ENCODE peak calls at places on chromosomes 7 and 10, in six cellular contexts. One of them, this sample, is unnamed.

GRCh38 chr7:90532231-90532929 is 62.9 kb downstream of the PTTG1IP2 start:
- DNase-seq in A673: no peak
- DNase-seq in brain microvascular endothelial cell: no peak
- DNase-seq in fibroblast of mammary gland: no peak
- DNase-seq in AG04450: no peak
- DNase-seq in fibroblast of villous mesenchyme: no peak
- DNase-seq in this sample: no peak

GRCh38 chr7:133079296-133079695 is 2.6 kb downstream of the CHCHD3 start:
- DNase-seq in A673: no peak
- DNase-seq in brain microvascular endothelial cell: no peak
- DNase-seq in fibroblast of mammary gland: no peak
- DNase-seq in AG04450: no peak
- DNase-seq in fibroblast of villous mesenchyme: no peak
- DNase-seq in this sample: no peak

GRCh38 chr10:4883079-4883739 is 57.2 kb downstream of the AKR1E2 start:
- DNase-seq in A673: no peak
- DNase-seq in brain microvascular endothelial cell: no peak
- DNase-seq in fibroblast of mammary gland: peak; percentile 88
- DNase-seq in AG04450: peak; percentile 48
- DNase-seq in fibroblast of villous mesenchyme: peak; percentile 76
- DNase-seq in this sample: no peak

GRCh38 chr10:99659868-99660366 is 608 bp downstream of the ENTPD7 start:
- DNase-seq in A673: no peak
- DNase-seq in brain microvascular endothelial cell: no peak
- DNase-seq in fibroblast of mammary gland: no peak
- DNase-seq in AG04450: no peak
- DNase-seq in fibroblast of villous mesenchyme: peak; percentile 6
- DNase-seq in this sample: no peak

GRCh38 chr10:62248465-62248864 is 20.2 kb downstream of the RTKN2 start:
- DNase-seq in A673: peak; percentile 54
- DNase-seq in brain microvascular endothelial cell: no peak
- DNase-seq in fibroblast of mammary gland: peak; percentile 49
- DNase-seq in AG04450: no peak
- DNase-seq in fibroblast of villous mesenchyme: no peak
- DNase-seq in this sample: no peak

GRCh38 chr10:63711866-63712716 is 190.9 kb downstream of the REEP3 start:
- DNase-seq in A673: peak; percentile 93
- DNase-seq in brain microvascular endothelial cell: peak; percentile 92
- DNase-seq in fibroblast of mammary gland: peak; percentile 100
- DNase-seq in AG04450: peak; percentile 86
- DNase-seq in fibroblast of villous mesenchyme: peak; percentile 91
- DNase-seq in this sample: peak; percentile 48

GRCh38 chr7:4945949-4946348 is 13.0 kb downstream of the MMD2 start:
- DNase-seq in A673: no peak
- DNase-seq in brain microvascular endothelial cell: no peak
- DNase-seq in fibroblast of mammary gland: no peak
- DNase-seq in AG04450: no peak
- DNase-seq in fibroblast of villous mesenchyme: no peak
- DNase-seq in this sample: no peak

GRCh38 chr7:128841171-128841690 is 11.0 kb downstream of the FLNC start:
- DNase-seq in A673: no peak
- DNase-seq in brain microvascular endothelial cell: no peak
- DNase-seq in fibroblast of mammary gland: no peak
- DNase-seq in AG04450: no peak
- DNase-seq in fibroblast of villous mesenchyme: no peak
- DNase-seq in this sample: no peak

GRCh38 chr7:20085086-20085485 is 132.1 kb downstream of the MACC1 start:
- DNase-seq in A673: no peak
- DNase-seq in brain microvascular endothelial cell: no peak
- DNase-seq in fibroblast of mammary gland: peak; percentile 78
- DNase-seq in AG04450: no peak
- DNase-seq in fibroblast of villous mesenchyme: peak; percentile 89
- DNase-seq in this sample: no peak

GRCh38 chr7:77989981-77990566 is 191.5 kb downstream of the PHTF2 start:
- DNase-seq in A673: peak; percentile 43
- DNase-seq in brain microvascular endothelial cell: no peak
- DNase-seq in fibroblast of mammary gland: no peak
- DNase-seq in AG04450: no peak
- DNase-seq in fibroblast of villous mesenchyme: peak; percentile 5
- DNase-seq in this sample: no peak
- TF ChIP-seq CTCF in A673: peak; percentile 40
- TF ChIP-seq CTCF in brain microvascular endothelial cell: peak; percentile 16
- TF ChIP-seq CTCF in fibroblast of mammary gland: no peak
- TF ChIP-seq CTCF in AG04450: no peak
- TF ChIP-seq CTCF in fibroblast of villous mesenchyme: no peak
- TF ChIP-seq CTCF in this sample: no peak

GRCh38 chr7:98135984-98136383 is 29.3 kb downstream of the LMTK2 start:
- DNase-seq in A673: no peak
- DNase-seq in brain microvascular endothelial cell: no peak
- DNase-seq in fibroblast of mammary gland: no peak
- DNase-seq in AG04450: no peak
- DNase-seq in fibroblast of villous mesenchyme: no peak
- DNase-seq in this sample: no peak

GRCh38 chr7:98138679-98139078 is 32.0 kb downstream of the LMTK2 start:
- DNase-seq in A673: no peak
- DNase-seq in brain microvascular endothelial cell: no peak
- DNase-seq in fibroblast of mammary gland: no peak
- DNase-seq in AG04450: no peak
- DNase-seq in fibroblast of villous mesenchyme: no peak
- DNase-seq in this sample: no peak

GRCh38 chr7:98136423-98136822 is 29.8 kb downstream of the LMTK2 start:
- DNase-seq in A673: no peak
- DNase-seq in brain microvascular endothelial cell: no peak
- DNase-seq in fibroblast of mammary gland: no peak
- DNase-seq in AG04450: no peak
- DNase-seq in fibroblast of villous mesenchyme: no peak
- DNase-seq in this sample: no peak

GRCh38 chr7:98137826-98138151 is 31.1 kb downstream of the LMTK2 start:
- DNase-seq in A673: no peak
- DNase-seq in brain microvascular endothelial cell: no peak
- DNase-seq in fibroblast of mammary gland: no peak
- DNase-seq in AG04450: no peak
- DNase-seq in fibroblast of villous mesenchyme: no peak
- DNase-seq in this sample: no peak

GRCh38 chr7:98137134-98137825 is 30.6 kb downstream of the LMTK2 start:
- DNase-seq in A673: no peak
- DNase-seq in brain microvascular endothelial cell: no peak
- DNase-seq in fibroblast of mammary gland: no peak
- DNase-seq in AG04450: no peak
- DNase-seq in fibroblast of villous mesenchyme: no peak
- DNase-seq in this sample: no peak
- TF ChIP-seq CTCF in A673: no peak
- TF ChIP-seq CTCF in brain microvascular endothelial cell: no peak
- TF ChIP-seq CTCF in fibroblast of mammary gland: no peak
- TF ChIP-seq CTCF in AG04450: no peak
- TF ChIP-seq CTCF in fibroblast of villous mesenchyme: no peak
- TF ChIP-seq CTCF in this sample: no peak

GRCh38 chr7:111784971-111785575 is 222.8 kb upstream of the IMMP2L start:
- DNase-seq in A673: no peak
- DNase-seq in brain microvascular endothelial cell: no peak
- DNase-seq in fibroblast of mammary gland: no peak
- DNase-seq in AG04450: no peak
- DNase-seq in fibroblast of villous mesenchyme: no peak
- DNase-seq in this sample: no peak

GRCh38 chr7:111784311-111784710 is 222.0 kb upstream of the IMMP2L start:
- DNase-seq in A673: no peak
- DNase-seq in brain microvascular endothelial cell: no peak
- DNase-seq in fibroblast of mammary gland: no peak
- DNase-seq in AG04450: no peak
- DNase-seq in fibroblast of villous mesenchyme: no peak
- DNase-seq in this sample: no peak

GRCh38 chr7:111788426-111788825 is 226.1 kb upstream of the IMMP2L start:
- DNase-seq in A673: peak; percentile 17
- DNase-seq in brain microvascular endothelial cell: no peak
- DNase-seq in fibroblast of mammary gland: peak; percentile 28
- DNase-seq in AG04450: no peak
- DNase-seq in fibroblast of villous mesenchyme: peak; percentile 21
- DNase-seq in this sample: no peak

GRCh38 chr7:111789880-111790279 is 227.6 kb upstream of the IMMP2L start:
- DNase-seq in A673: peak; percentile 4
- DNase-seq in brain microvascular endothelial cell: no peak
- DNase-seq in fibroblast of mammary gland: no peak
- DNase-seq in AG04450: no peak
- DNase-seq in fibroblast of villous mesenchyme: peak; percentile 18
- DNase-seq in this sample: no peak
- TF ChIP-seq CTCF in A673: no peak
- TF ChIP-seq CTCF in brain microvascular endothelial cell: no peak
- TF ChIP-seq CTCF in fibroblast of mammary gland: no peak
- TF ChIP-seq CTCF in AG04450: no peak
- TF ChIP-seq CTCF in fibroblast of villous mesenchyme: no peak
- TF ChIP-seq CTCF in this sample: no peak

DNA sequence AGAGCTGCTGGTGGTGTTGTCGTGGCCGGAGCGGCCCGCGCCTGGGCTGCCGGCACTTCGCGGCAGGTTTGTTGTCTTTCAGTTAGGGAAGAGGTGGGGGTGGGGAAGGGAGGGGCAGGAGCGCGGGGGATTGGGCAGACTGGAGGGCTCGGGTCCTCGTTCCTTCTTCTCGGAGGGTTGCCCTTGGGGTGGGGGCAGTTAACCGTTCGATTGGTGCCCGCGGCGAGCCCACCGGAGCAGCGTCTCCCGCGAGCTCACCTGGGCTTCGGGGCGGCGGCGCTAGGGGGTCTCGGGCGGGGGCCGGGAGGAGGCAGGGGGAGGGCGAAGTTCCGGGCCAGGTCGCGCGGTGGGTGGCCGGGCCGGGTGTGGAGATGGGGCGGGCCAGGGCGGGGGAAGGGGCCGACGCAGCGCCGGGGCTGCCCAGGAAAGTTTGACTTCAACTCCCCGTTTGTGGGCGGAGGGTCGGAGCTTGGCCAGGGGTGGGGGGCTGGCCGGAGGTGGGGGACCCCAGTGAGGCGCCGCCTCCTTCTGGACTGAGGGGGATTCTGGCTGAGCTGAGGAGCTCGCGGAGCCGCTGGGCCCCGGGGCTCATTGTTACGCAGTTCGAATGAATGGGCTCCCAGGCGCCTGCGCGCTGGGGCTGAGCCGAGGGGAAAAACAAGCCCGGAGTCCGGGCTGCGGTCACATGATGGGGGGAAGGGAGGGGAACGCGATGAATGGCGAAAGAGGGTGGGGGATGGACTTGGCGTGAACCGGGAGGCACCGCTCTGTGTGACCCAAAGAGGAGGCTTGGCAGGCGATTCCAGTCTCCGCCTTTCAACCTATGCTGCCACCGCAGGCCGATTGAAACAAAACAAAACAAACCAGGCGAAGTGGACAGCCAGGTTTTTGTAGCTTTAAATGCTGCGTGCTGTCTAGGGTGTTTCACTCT is 582 bp downstream of the HBP1 start:
- DNase-seq in A673: peak; percentile 95
- DNase-seq in brain microvascular endothelial cell: peak; percentile 93
- DNase-seq in fibroblast of mammary gland: peak; percentile 97
- DNase-seq in AG04450: peak; percentile 94
- DNase-seq in fibroblast of villous mesenchyme: peak; percentile 98
- DNase-seq in this sample: peak; percentile 89
- TF ChIP-seq CTCF in A673: no peak
- TF ChIP-seq CTCF in brain microvascular endothelial cell: peak; percentile 18
- TF ChIP-seq CTCF in fibroblast of mammary gland: no peak
- TF ChIP-seq CTCF in AG04450: peak; percentile 11
- TF ChIP-seq CTCF in fibroblast of villous mesenchyme: no peak
- TF ChIP-seq CTCF in this sample: no peak

DNA sequence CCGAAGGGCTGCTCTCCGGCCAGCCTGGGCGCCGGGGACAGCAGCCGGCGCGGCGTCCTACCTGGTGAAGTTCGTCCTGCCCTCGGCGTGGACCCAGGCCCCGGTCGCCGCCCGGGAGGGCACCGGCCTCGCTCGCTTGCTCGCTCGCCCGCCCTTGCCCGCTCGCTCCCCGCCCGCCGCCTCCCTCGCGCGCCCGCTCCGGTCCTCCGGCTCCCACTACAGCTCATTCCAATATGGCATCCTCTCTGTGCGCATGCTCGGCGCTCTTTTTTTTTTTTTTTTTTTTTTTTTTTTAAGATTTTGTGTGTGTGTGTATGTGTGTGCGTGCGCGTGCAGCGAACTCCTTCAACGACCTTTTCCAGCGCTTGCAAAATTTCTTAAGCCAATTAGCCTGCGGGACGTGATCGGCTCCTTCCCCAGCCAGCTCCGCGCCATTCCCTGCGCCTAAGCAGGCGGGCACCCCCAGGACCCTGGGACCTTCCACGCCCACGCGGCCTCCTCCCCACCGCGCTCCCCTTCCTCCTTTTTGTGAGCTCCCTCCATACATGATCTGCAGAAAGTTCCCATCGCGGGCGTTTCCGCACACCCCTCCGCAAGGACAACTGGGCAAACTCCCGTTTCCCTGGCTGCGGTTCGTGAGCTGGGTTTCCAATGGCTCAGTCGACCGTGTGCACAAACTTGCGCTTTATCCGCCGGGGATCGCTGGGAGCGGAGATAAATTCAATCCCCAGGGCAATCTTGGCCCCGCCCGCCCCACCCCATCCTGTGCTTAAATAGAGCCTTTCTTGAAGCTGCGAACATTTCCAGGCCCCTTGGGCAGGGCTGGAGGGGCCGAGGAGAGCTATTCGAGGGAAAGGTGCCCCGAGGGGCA is at the start of gene SFMBT2:
- DNase-seq in A673: peak; percentile 77
- DNase-seq in brain microvascular endothelial cell: peak; percentile 9
- DNase-seq in fibroblast of mammary gland: peak; percentile 64
- DNase-seq in AG04450: peak; percentile 10
- DNase-seq in fibroblast of villous mesenchyme: peak; percentile 70
- DNase-seq in this sample: peak; percentile 57
- TF ChIP-seq CTCF in A673: no peak
- TF ChIP-seq CTCF in brain microvascular endothelial cell: peak; percentile 24
- TF ChIP-seq CTCF in fibroblast of mammary gland: no peak
- TF ChIP-seq CTCF in AG04450: peak; percentile 23
- TF ChIP-seq CTCF in fibroblast of villous mesenchyme: no peak
- TF ChIP-seq CTCF in this sample: no peak

GRCh38 chr10:44589931-44590330 is 205.0 kb upstream of the CXCL12 start:
- DNase-seq in A673: no peak
- DNase-seq in brain microvascular endothelial cell: no peak
- DNase-seq in fibroblast of mammary gland: no peak
- DNase-seq in AG04450: no peak
- DNase-seq in fibroblast of villous mesenchyme: peak; percentile 4
- DNase-seq in this sample: no peak

GRCh38 chr10:44591911-44592310 is 207.0 kb upstream of the CXCL12 start:
- DNase-seq in A673: no peak
- DNase-seq in brain microvascular endothelial cell: no peak
- DNase-seq in fibroblast of mammary gland: no peak
- DNase-seq in AG04450: no peak
- DNase-seq in fibroblast of villous mesenchyme: no peak
- DNase-seq in this sample: no peak

GRCh38 chr10:44593952-44594351 is 209.1 kb upstream of the CXCL12 start:
- DNase-seq in A673: no peak
- DNase-seq in brain microvascular endothelial cell: no peak
- DNase-seq in fibroblast of mammary gland: no peak
- DNase-seq in AG04450: no peak
- DNase-seq in fibroblast of villous mesenchyme: no peak
- DNase-seq in this sample: no peak

GRCh38 chr10:44587488-44588140 is 202.7 kb upstream of the CXCL12 start:
- DNase-seq in A673: no peak
- DNase-seq in brain microvascular endothelial cell: no peak
- DNase-seq in fibroblast of mammary gland: no peak
- DNase-seq in AG04450: no peak
- DNase-seq in fibroblast of villous mesenchyme: no peak
- DNase-seq in this sample: no peak

GRCh38 chr10:44589181-44589884 is 204.4 kb upstream of the CXCL12 start:
- DNase-seq in A673: no peak
- DNase-seq in brain microvascular endothelial cell: no peak
- DNase-seq in fibroblast of mammary gland: no peak
- DNase-seq in AG04450: no peak
- DNase-seq in fibroblast of villous mesenchyme: no peak
- DNase-seq in this sample: no peak
- TF ChIP-seq CTCF in A673: no peak
- TF ChIP-seq CTCF in brain microvascular endothelial cell: no peak
- TF ChIP-seq CTCF in fibroblast of mammary gland: no peak
- TF ChIP-seq CTCF in AG04450: no peak
- TF ChIP-seq CTCF in fibroblast of villous mesenchyme: no peak
- TF ChIP-seq CTCF in this sample: no peak